ENCODE peak calls at places on chromosome 5, in five cellular contexts. V is stimulated activated naive CD8-positive, alpha-beta T cell treated with anti-CD3 and anti-CD28 coated beads, Interleukin-15, amount 100 ng/mL, for 72 hours; X is Ammon's horn; N is IMR-90; M is fibroblast of mammary gland. Q is an unnamed sample.
A peak's percentile ranks its signal among the peaks of the same experiment; 100 is the strongest.

GRCh38 chr5:72465601-72466563 is 41.3 kb downstream of the ZNF366 start:
- DNase-seq in V (no peak), X (no peak), N (peak; percentile 75), M (peak; percentile 75), Q (peak; percentile 22)

GRCh38 chr5:150006318-150006717 is 5.8 kb downstream of the HMGXB3 start:
- DNase-seq in V (no peak), X (no peak), N (no peak), M (no peak), Q (no peak)

GRCh38 chr5:64680289-64680688 is 10.0 kb upstream of the SHISAL2B start:
- DNase-seq in V (no peak), X (no peak), N (no peak), M (no peak), Q (no peak)

GRCh38 chr5:60668715-60669304 is 31.2 kb downstream of the DEPDC1B start:
- DNase-seq in V (no peak), X (no peak), N (peak; percentile 41), M (peak; percentile 56), Q (no peak)

GRCh38 chr5:74148321-74148720 is 492.2 kb downstream of the ENC1 start:
- DNase-seq in V (no peak), X (no peak), N (no peak), M (no peak), Q (no peak)

GRCh38 chr5:64213568-64213967 is 47.9 kb downstream of the RNF180 start:
- DNase-seq in V (no peak), X (no peak), N (no peak), M (no peak), Q (no peak)

GRCh38 chr5:95449460-95449859 is 58.3 kb downstream of the FAM81B start:
- DNase-seq in V (no peak), X (no peak), N (no peak), M (no peak), Q (no peak)

GRCh38 chr5:73031839-73032238 is 76.0 kb downstream of the FCHO2 start:
- DNase-seq in V (no peak), X (peak; percentile 36), N (peak; percentile 91), M (peak; percentile 83), Q (no peak)

GRCh38 chr5:82363524-82363923 is 85.4 kb upstream of the RPS23 start:
- DNase-seq in V (no peak), X (no peak), N (no peak), M (no peak), Q (no peak)

GRCh38 chr5:57749396-57749795 is 266.8 kb upstream of the ACTBL2 start:
- DNase-seq in V (no peak), X (no peak), N (peak; percentile 41), M (peak; percentile 72), Q (no peak)

GRCh38 chr5:160333726-160334125 is 21.4 kb upstream of the CCNJL start:
- DNase-seq in V (no peak), X (no peak), N (peak; percentile 63), M (peak; percentile 65), Q (no peak)

GRCh38 chr5:23727271-23727670 is 219.9 kb downstream of the PRDM9 start:
- DNase-seq in V (no peak), X (no peak), N (no peak), M (no peak), Q (no peak)

GRCh38 chr5:125409496-125410351 is 663.3 kb upstream of the ZNF608 start:
- DNase-seq in V (no peak), X (no peak), N (peak; percentile 7), M (peak; percentile 44), Q (no peak)

GRCh38 chr5:158855510-158855909 is 244.2 kb downstream of the EBF1 start:
- DNase-seq in V (no peak), X (no peak), N (no peak), M (no peak), Q (no peak)

GRCh38 chr5:77645158-77645994 is 6.9 kb upstream of the OTP start:
- DNase-seq in V (peak; percentile 37), X (no peak), N (no peak), M (no peak), Q (peak; percentile 87)

GRCh38 chr5:68279960-68280359 is 64.4 kb downstream of the PIK3R1 start:
- DNase-seq in V (peak; percentile 63), X (no peak), N (no peak), M (no peak), Q (no peak)

GRCh38 chr5:139138790-139139189 is 59.4 kb downstream of the SIL1 start:
- DNase-seq in V (no peak), X (peak; percentile 52), N (peak; percentile 56), M (peak; percentile 50), Q (no peak)

GRCh38 chr5:137344723-137345322 is 154.3 kb downstream of the SPOCK1 start:
- DNase-seq in V (no peak), X (no peak), N (peak; percentile 53), M (peak; percentile 86), Q (peak; percentile 18)

GRCh38 chr5:142959683-142960308 is 189.6 kb downstream of the ARHGAP26 start:
- DNase-seq in V (no peak), X (no peak), N (peak; percentile 45), M (peak; percentile 25), Q (no peak)

GRCh38 chr5:76292923-76293322 is 110.2 kb upstream of the IQGAP2 start:
- DNase-seq in V (no peak), X (peak; percentile 21), N (no peak), M (no peak), Q (peak; percentile 28)

GRCh38 chr5:38641003-38641402 is 84.6 kb upstream of the LIFR start:
- DNase-seq in V (no peak), X (no peak), N (no peak), M (no peak), Q (no peak)

Q was measured in GM19239.